ENCODE peak calls at places on chromosome 5, in nine cellular contexts. V is type B pancreatic cell; M is endodermal cell; U is epithelial cell of esophagus; Z is activated CD8-positive, alpha-beta T cell treated with anti-CD3 and anti-CD28 coated beads for 36 hours; N is prostate gland; L is OCI-LY7; X is heart right ventricle; P is kidney. W is an unnamed sample.
A peak's percentile ranks its signal among the peaks of the same experiment; 100 is the strongest.

GRCh38 chr5:141637693-141638419 is 1.1 kb downstream of the RELL2 start:
- DNase-seq in V (peak; percentile 76), M (peak; percentile 96), U (peak; percentile 41), Z (peak; percentile 81), N (peak; percentile 25), L (peak; percentile 88), X (peak; percentile 66), P (peak; percentile 89), W (peak; percentile 45)

GRCh38 chr5:40381676-40382363 is 297.9 kb upstream of the PTGER4 start:
- DNase-seq in V (no peak), M (no peak), U (peak; percentile 94), Z (no peak), N (no peak), L (no peak), X (no peak), P (no peak), W (no peak)

GRCh38 chr5:169331292-169331852 is 30.4 kb upstream of the SLIT3 start:
- DNase-seq in V (no peak), M (no peak), U (no peak), Z (no peak), N (no peak), L (no peak), X (no peak), P (no peak), W (no peak)

GRCh38 chr5:141958773-141959172 is 771 bp upstream of the PCDH12 start:
- DNase-seq in V (no peak), M (no peak), U (peak; percentile 68), Z (peak; percentile 24), N (no peak), L (no peak), X (peak; percentile 48), P (no peak), W (no peak)

GRCh38 chr5:56409331-56410190 is 176.4 kb upstream of the ANKRD55 start:
- DNase-seq in V (no peak), M (no peak), U (peak; percentile 88), Z (no peak), N (no peak), L (no peak), X (peak; percentile 39), P (no peak), W (no peak)

GRCh38 chr5:122150128-122150685 is 20.9 kb downstream of the ZNF474 start:
- DNase-seq in V (no peak), M (no peak), U (no peak), Z (no peak), N (no peak), L (no peak), X (no peak), P (no peak), W (no peak)

GRCh38 chr5:181044662-181045305 is 4.7 kb downstream of the BTNL9 start:
- DNase-seq in V (peak; percentile 57), M (peak; percentile 29), U (no peak), Z (no peak), N (no peak), L (peak; percentile 66), X (peak; percentile 69), P (no peak), W (no peak)

GRCh38 chr5:57863661-57864060 is 381.1 kb upstream of the ACTBL2 start:
- DNase-seq in V (no peak), M (no peak), U (peak; percentile 71), Z (no peak), N (no peak), L (no peak), X (no peak), P (no peak), W (no peak)

GRCh38 chr5:77758141-77758938 is 17.8 kb downstream of the TBCA start:
- DNase-seq in V (no peak), M (no peak), U (no peak), Z (no peak), N (no peak), L (no peak), X (no peak), P (no peak), W (no peak)

GRCh38 chr5:150607105-150607504 is 33.4 kb upstream of the SYNPO start:
- DNase-seq in V (no peak), M (no peak), U (no peak), Z (no peak), N (no peak), L (no peak), X (no peak), P (no peak), W (no peak)

GRCh38 chr5:42583322-42583721 is 160.1 kb downstream of the GHR start:
- DNase-seq in V (no peak), M (peak; percentile 85), U (peak; percentile 82), Z (peak; percentile 39), N (peak; percentile 78), L (peak; percentile 49), X (peak; percentile 72), P (peak; percentile 70), W (no peak)

GRCh38 chr5:36661446-36662220 is 55.2 kb downstream of the SLC1A3 start:
- DNase-seq in V (no peak), M (no peak), U (no peak), Z (no peak), N (no peak), L (no peak), X (no peak), P (no peak), W (no peak)

GRCh38 chr5:111984044-111984443 is 227.1 kb upstream of the NREP start:
- DNase-seq in V (no peak), M (no peak), U (peak; percentile 34), Z (no peak), N (no peak), L (no peak), X (peak; percentile 55), P (no peak), W (no peak)

GRCh38 chr5:128290152-128290858 is 206.7 kb downstream of the SLC12A2 start:
- DNase-seq in V (no peak), M (no peak), U (peak; percentile 33), Z (no peak), N (no peak), L (no peak), X (no peak), P (no peak), W (no peak)

GRCh38 chr5:44099643-44100042 is 289.6 kb downstream of the FGF10 start:
- DNase-seq in V (no peak), M (no peak), U (no peak), Z (no peak), N (no peak), L (no peak), X (no peak), P (no peak), W (no peak)

GRCh38 chr5:82174919-82175219 is 103.3 kb downstream of the RPS23 start:
- DNase-seq in V (no peak), M (no peak), U (no peak), Z (no peak), N (no peak), L (no peak), X (no peak), P (no peak), W (no peak)
- TF ChIP-seq CTCF in V (no peak), M (no peak), U (no peak), Z (no peak), N (no peak), L (peak; percentile 62), X (no peak), P (no peak), W (peak; percentile 28)

GRCh38 chr5:14460844-14461398 is 120.7 kb upstream of the OTULINL start:
- DNase-seq in V (no peak), M (no peak), U (no peak), Z (no peak), N (no peak), L (no peak), X (no peak), P (peak; percentile 74), W (no peak)

GRCh38 chr5:14463629-14464028 is 118.0 kb upstream of the OTULINL start:
- DNase-seq in V (no peak), M (no peak), U (peak; percentile 80), Z (no peak), N (no peak), L (no peak), X (no peak), P (no peak), W (no peak)

GRCh38 chr5:14464101-14464500 is 117.5 kb upstream of the OTULINL start:
- DNase-seq in V (no peak), M (no peak), U (no peak), Z (no peak), N (no peak), L (no peak), X (no peak), P (no peak), W (no peak)

GRCh38 chr5:14464661-14465060 is 116.9 kb upstream of the OTULINL start:
- DNase-seq in V (no peak), M (no peak), U (no peak), Z (no peak), N (no peak), L (no peak), X (no peak), P (no peak), W (no peak)

GRCh38 chr5:14462681-14463080 is 118.9 kb upstream of the OTULINL start:
- DNase-seq in V (no peak), M (no peak), U (no peak), Z (no peak), N (no peak), L (no peak), X (no peak), P (no peak), W (no peak)
- TF ChIP-seq CTCF in V (no peak), M (no peak), U (no peak), Z (no peak), N (no peak), L (no peak), X (no peak), P (no peak), W (no peak)

DNA sequence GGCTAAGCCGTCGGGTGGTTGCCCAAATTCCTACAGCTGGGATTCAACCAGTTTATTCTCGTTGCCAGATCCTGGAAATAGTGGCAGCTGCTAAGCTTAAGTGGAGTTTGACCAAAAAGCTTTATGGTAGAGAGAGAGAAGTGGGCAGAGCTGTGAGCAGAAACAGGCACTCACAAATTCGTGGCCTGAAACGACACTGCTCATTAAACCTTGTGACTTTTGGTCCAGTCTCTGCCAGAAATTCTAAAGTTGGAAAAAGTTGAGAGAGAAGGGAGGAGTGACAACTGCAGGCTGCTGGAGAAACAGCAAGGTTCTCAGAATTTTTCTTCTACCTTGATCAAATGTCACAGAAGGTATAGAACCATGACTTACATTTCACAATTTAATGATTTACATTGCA is 131.5 kb downstream of the MTX3 start:
- DNase-seq in V (no peak), M (no peak), U (no peak), Z (no peak), N (no peak), L (no peak), X (no peak), P (no peak), W (no peak)
- TF ChIP-seq CTCF in V (no peak), M (no peak), U (no peak), Z (no peak), N (no peak), L (no peak), X (no peak), P (peak; percentile 10), W (no peak)

DNA sequence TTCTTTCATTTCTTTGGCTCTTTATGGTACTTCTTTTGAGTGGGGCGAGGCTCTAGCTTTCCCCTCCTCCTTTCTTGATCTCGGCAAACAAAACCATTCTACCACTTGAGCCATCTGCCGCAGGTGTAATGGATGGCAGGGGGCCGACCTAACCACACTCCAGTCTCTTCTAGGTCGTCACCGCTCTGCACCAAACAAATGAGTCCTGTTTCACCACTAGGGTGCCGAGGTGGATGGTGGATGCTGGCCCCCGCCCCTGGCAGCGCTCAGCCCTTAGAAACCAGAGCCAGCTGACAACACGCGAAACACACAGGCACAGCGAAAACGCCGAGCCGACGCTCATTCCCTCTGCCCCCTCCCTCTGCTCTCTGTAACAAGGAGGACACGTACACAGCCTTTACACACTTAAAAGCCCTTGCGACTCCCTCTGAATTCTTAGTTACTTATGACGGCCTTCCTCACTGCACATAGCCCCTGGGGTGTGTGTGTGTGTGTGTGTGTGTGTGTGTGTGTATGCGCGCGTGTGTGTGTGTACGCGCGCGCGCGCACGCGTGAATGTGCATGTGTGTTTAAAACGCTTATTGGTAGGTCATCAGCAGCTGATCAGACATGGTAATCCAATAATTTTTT is 199.4 kb downstream of the MEF2C start:
- DNase-seq in V (no peak), M (peak; percentile 88), U (no peak), Z (peak; percentile 34), N (no peak), L (no peak), X (no peak), P (no peak), W (no peak)
- TF ChIP-seq CTCF in V (peak; percentile 54), M (peak; percentile 68), U (no peak), Z (no peak), N (no peak), L (peak; percentile 32), X (no peak), P (no peak), W (no peak)

W was measured in natural killer cell.